ENCODE peak calls at places on chromosomes 12 and 14, in five cellular contexts. Q is G401; I is stimulated activated naive B cell treated with anti-CD40 and anti-IgM and Interleukin-4, amounts not matched to agents 10 μg/mL and 1 μg/mL and 100 μg/mL, for 72 hours; C is activated T-helper 1 cell treated with Interleukin-2 at 50 U/mL for 16 hours; J is Ammon's horn. A is an unnamed sample.

GRCh38 chr14:34029921-34030334 is 79.1 kb upstream of the EGLN3 start:
- DNase-seq in Q (no peak), I (no peak), C (no peak), J (no peak), A (no peak)

GRCh38 chr14:80215756-80216581 is 4.7 kb upstream of the DIO2 start:
- DNase-seq in Q (no peak), I (no peak), C (no peak), J (no peak), A (no peak)

GRCh38 chr12:52390739-52391617 is 5.5 kb upstream of the KRT84 start:
- DNase-seq in Q (no peak), I (no peak), C (no peak), J (peak; percentile 10), A (no peak)

GRCh38 chr12:85279449-85280137 is 427 bp upstream of the ALX1 start:
- DNase-seq in Q (no peak), I (no peak), C (no peak), J (no peak), A (no peak)

GRCh38 chr12:79125358-79125757 is 260.8 kb downstream of the SYT1 start:
- DNase-seq in Q (no peak), I (no peak), C (no peak), J (no peak), A (no peak)

GRCh38 chr12:104137175-104137901 is 672 bp downstream of the NFYB start:
- DNase-seq in Q (peak; percentile 55), I (peak; percentile 51), C (peak; percentile 20), J (peak; percentile 26), A (peak; percentile 3)

GRCh38 chr12:53516758-53517455 is 9.6 kb upstream of the NPFF start:
- DNase-seq in Q (no peak), I (no peak), C (no peak), J (no peak), A (no peak)

GRCh38 chr12:109892748-109893147 is 7.3 kb upstream of the TCHP start:
- DNase-seq in Q (no peak), I (no peak), C (no peak), J (no peak), A (no peak)

GRCh38 chr12:22287776-22288621 is 46.5 kb downstream of the ST8SIA1 start:
- DNase-seq in Q (peak; percentile 23), I (no peak), C (no peak), J (no peak), A (no peak)

A was measured in stimulated activated CD4-positive, alpha-beta T cell treated with anti-CD3 and anti-CD28 coated beads, TNF-alpha, amount 100 ng/mL, for 1 hour.